ENCODE peak calls at places on chromosome 3, in five cellular contexts. B, G, N, I and Z are unnamed samples.
A peak's percentile ranks its signal among the peaks of the same experiment; 100 is the strongest.

GRCh38 chr3:187744169-187745151 is 808 bp downstream of the BCL6 start:
- DNase-seq in B (no peak), G (no peak), N (peak; percentile 58), I (peak; percentile 54), Z (peak; percentile 53)

GRCh38 chr3:109175411-109175810 is 38.9 kb downstream of the C3orf85 start:
- DNase-seq in B (no peak), G (no peak), N (no peak), I (no peak), Z (no peak)

GRCh38 chr3:14481018-14481645 is 59.0 kb downstream of the GRIP2 start:
- DNase-seq in B (no peak), G (no peak), N (no peak), I (no peak), Z (no peak)

GRCh38 chr3:114874447-114874846 is 272.6 kb downstream of the ZBTB20 start:
- DNase-seq in B (no peak), G (no peak), N (no peak), I (no peak), Z (no peak)

GRCh38 chr3:196227629-196228493 is 11.5 kb downstream of the SLC51A start:
- DNase-seq in B (no peak), G (no peak), N (no peak), I (no peak), Z (no peak)

GRCh38 chr3:141926929-141927328 is 50.5 kb downstream of the ATP1B3 start:
- DNase-seq in B (no peak), G (no peak), N (no peak), I (no peak), Z (no peak)

GRCh38 chr3:114439279-114439678 is 145.5 kb downstream of the TIGIT start:
- DNase-seq in B (no peak), G (no peak), N (no peak), I (no peak), Z (no peak)

GRCh38 chr3:134381836-134382442 is 7.7 kb upstream of the AMOTL2 start:
- DNase-seq in B (no peak), G (no peak), N (peak; percentile 97), I (no peak), Z (no peak)

GRCh38 chr3:67296039-67296892 is 298.2 kb downstream of the KBTBD8 start:
- DNase-seq in B (no peak), G (peak; percentile 73), N (no peak), I (no peak), Z (no peak)

GRCh38 chr3:167656821-167657220 is 3.1 kb upstream of the WDR49 start:
- DNase-seq in B (no peak), G (no peak), N (no peak), I (no peak), Z (no peak)